ENCODE peak calls at places on chromosomes 1 and 21, in six cellular contexts. One of them, this sample, is unnamed.

GRCh38 chr1:205504311-205505075 is at the start of gene CDK18:
- DNase-seq in GM12878: no peak
- DNase-seq in HCT116: peak; percentile 73
- DNase-seq in H1: peak; percentile 69
- DNase-seq in Panc1: no peak
- DNase-seq in SK-N-SH: peak; percentile 88
- DNase-seq in this sample: peak; percentile 71

GRCh38 chr1:241412646-241413045 is 55.6 kb upstream of the RGS7 start:
- DNase-seq in HCT116: no peak
- DNase-seq in SK-N-SH: no peak
- DNase-seq in GM12878: no peak
- DNase-seq in H1: no peak
- DNase-seq in Panc1: no peak
- DNase-seq in this sample: no peak

GRCh38 chr1:178530037-178530402 is 17.1 kb downstream of the TEX35 start:
- DNase-seq in H1: no peak
- DNase-seq in Panc1: no peak
- DNase-seq in SK-N-SH: peak; percentile 45
- DNase-seq in GM12878: no peak
- DNase-seq in HCT116: peak; percentile 76
- DNase-seq in this sample: no peak

GRCh38 chr21:38712076-38712475 is 93.7 kb upstream of the ETS2 start:
- DNase-seq in HCT116: peak; percentile 31
- DNase-seq in GM12878: no peak
- DNase-seq in H1: peak; percentile 43
- DNase-seq in SK-N-SH: peak; percentile 36
- DNase-seq in Panc1: peak; percentile 30
- DNase-seq in this sample: no peak

GRCh38 chr1:201511925-201512539 is 5.1 kb upstream of the CSRP1 start:
- DNase-seq in Panc1: no peak
- DNase-seq in H1: no peak
- DNase-seq in HCT116: no peak
- DNase-seq in SK-N-SH: peak; percentile 44
- DNase-seq in GM12878: peak; percentile 35
- DNase-seq in this sample: peak; percentile 37

GRCh38 chr1:202615501-202616354 is 94.5 kb downstream of the SYT2 start:
- DNase-seq in Panc1: no peak
- DNase-seq in GM12878: peak; percentile 70
- DNase-seq in HCT116: no peak
- DNase-seq in SK-N-SH: peak; percentile 34
- DNase-seq in H1: no peak
- DNase-seq in this sample: no peak

GRCh38 chr1:196407358-196408041 is 200.7 kb downstream of the KCNT2 start:
- DNase-seq in H1: no peak
- DNase-seq in HCT116: no peak
- DNase-seq in Panc1: no peak
- DNase-seq in SK-N-SH: no peak
- DNase-seq in GM12878: no peak
- DNase-seq in this sample: no peak

GRCh38 chr1:40974945-40975344 is 4.6 kb upstream of the CTPS1 start:
- DNase-seq in HCT116: no peak
- DNase-seq in Panc1: no peak
- DNase-seq in SK-N-SH: no peak
- DNase-seq in GM12878: no peak
- DNase-seq in H1: no peak
- DNase-seq in this sample: peak; percentile 66

GRCh38 chr1:94672934-94673333 is 131.4 kb upstream of the F3 start:
- DNase-seq in Panc1: no peak
- DNase-seq in GM12878: no peak
- DNase-seq in H1: no peak
- DNase-seq in HCT116: no peak
- DNase-seq in SK-N-SH: no peak
- DNase-seq in this sample: no peak

GRCh38 chr1:37841652-37842051 is 17.7 kb downstream of the MTF1 start:
- DNase-seq in Panc1: no peak
- DNase-seq in H1: no peak
- DNase-seq in SK-N-SH: no peak
- DNase-seq in GM12878: no peak
- DNase-seq in HCT116: no peak
- DNase-seq in this sample: no peak

GRCh38 chr1:57770772-57771171 is 346.9 kb upstream of the DAB1 start:
- DNase-seq in HCT116: no peak
- DNase-seq in SK-N-SH: no peak
- DNase-seq in Panc1: no peak
- DNase-seq in H1: no peak
- DNase-seq in GM12878: no peak
- DNase-seq in this sample: no peak

GRCh38 chr1:219542828-219543518 is 69.9 kb downstream of the ZC3H11B start:
- DNase-seq in Panc1: no peak
- DNase-seq in GM12878: no peak
- DNase-seq in H1: no peak
- DNase-seq in SK-N-SH: no peak
- DNase-seq in HCT116: no peak
- DNase-seq in this sample: no peak

GRCh38 chr1:35561297-35561971 is 3.8 kb downstream of the NCDN start:
- DNase-seq in HCT116: no peak
- DNase-seq in GM12878: no peak
- DNase-seq in SK-N-SH: peak; percentile 7
- DNase-seq in Panc1: no peak
- DNase-seq in H1: no peak
- DNase-seq in this sample: no peak

GRCh38 chr1:35558374-35559316 is 1.0 kb downstream of the NCDN start:
- DNase-seq in Panc1: no peak
- DNase-seq in GM12878: no peak
- DNase-seq in SK-N-SH: peak; percentile 82
- DNase-seq in H1: no peak
- DNase-seq in HCT116: no peak
- DNase-seq in this sample: peak; percentile 55

GRCh38 chr1:35560256-35561225 is 2.9 kb downstream of the NCDN start:
- DNase-seq in SK-N-SH: no peak
- DNase-seq in Panc1: no peak
- DNase-seq in H1: no peak
- DNase-seq in HCT116: no peak
- DNase-seq in GM12878: no peak
- DNase-seq in this sample: no peak

GRCh38 chr1:35557611-35558373 is at the start of gene NCDN:
- DNase-seq in HCT116: peak; percentile 93
- DNase-seq in SK-N-SH: peak; percentile 96
- DNase-seq in Panc1: peak; percentile 81
- DNase-seq in H1: peak; percentile 95
- DNase-seq in GM12878: peak; percentile 85
- DNase-seq in this sample: peak; percentile 99

GRCh38 chr1:35559317-35559944 is 1.8 kb downstream of the NCDN start:
- DNase-seq in GM12878: no peak
- DNase-seq in HCT116: no peak
- DNase-seq in H1: no peak
- DNase-seq in Panc1: no peak
- DNase-seq in SK-N-SH: no peak
- DNase-seq in this sample: peak; percentile 28
- TF ChIP-seq SIN3A in GM12878: no peak
- TF ChIP-seq SIN3A in HCT116: no peak
- TF ChIP-seq SIN3A in H1: no peak
- TF ChIP-seq SIN3A in Panc1: no peak
- TF ChIP-seq SIN3A in SK-N-SH: no peak
- TF ChIP-seq SIN3A in this sample: no peak

DNA sequence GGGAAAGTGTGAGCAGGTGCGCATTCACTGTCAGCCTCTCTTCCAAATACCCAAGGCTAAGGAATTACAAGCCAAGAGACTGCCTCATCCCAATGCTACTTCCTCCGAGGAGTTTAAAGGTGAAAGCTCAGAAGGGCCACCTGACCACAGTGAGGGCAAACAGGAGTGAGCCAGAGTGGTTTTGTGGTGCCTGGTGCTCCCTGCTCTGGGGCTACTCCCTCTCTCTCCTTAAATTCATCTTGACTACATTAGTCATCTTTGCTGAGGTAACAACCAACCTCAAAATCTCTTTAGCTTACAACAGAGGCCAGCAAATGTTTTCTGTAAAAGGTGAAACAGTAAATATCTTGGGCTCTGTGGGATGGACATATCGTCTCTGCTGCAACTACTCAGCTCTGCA is 14.2 kb upstream of the ZBTB8A start:
- DNase-seq in H1: no peak
- DNase-seq in Panc1: no peak
- DNase-seq in HCT116: no peak
- DNase-seq in SK-N-SH: no peak
- DNase-seq in GM12878: no peak
- DNase-seq in this sample: no peak
- TF ChIP-seq SIN3A in H1: no peak
- TF ChIP-seq SIN3A in Panc1: no peak
- TF ChIP-seq SIN3A in HCT116: no peak
- TF ChIP-seq SIN3A in SK-N-SH: no peak
- TF ChIP-seq SIN3A in GM12878: no peak
- TF ChIP-seq SIN3A in this sample: no peak

GRCh38 chr1:77824083-77824482 is 44.6 kb downstream of the MIGA1 start:
- DNase-seq in GM12878: no peak
- DNase-seq in HCT116: peak; percentile 12
- DNase-seq in Panc1: no peak
- DNase-seq in SK-N-SH: no peak
- DNase-seq in H1: no peak
- DNase-seq in this sample: no peak

GRCh38 chr1:77825356-77825709 is 45.9 kb downstream of the MIGA1 start:
- DNase-seq in GM12878: peak; percentile 1
- DNase-seq in HCT116: peak; percentile 38
- DNase-seq in H1: no peak
- DNase-seq in Panc1: peak; percentile 57
- DNase-seq in SK-N-SH: no peak
- DNase-seq in this sample: no peak

GRCh38 chr1:77820121-77820520 is 40.7 kb downstream of the MIGA1 start:
- DNase-seq in Panc1: no peak
- DNase-seq in HCT116: no peak
- DNase-seq in SK-N-SH: no peak
- DNase-seq in H1: no peak
- DNase-seq in GM12878: no peak
- DNase-seq in this sample: no peak

GRCh38 chr1:77828098-77828497 is 48.6 kb downstream of the MIGA1 start:
- DNase-seq in H1: no peak
- DNase-seq in GM12878: no peak
- DNase-seq in Panc1: no peak
- DNase-seq in SK-N-SH: no peak
- DNase-seq in HCT116: no peak
- DNase-seq in this sample: no peak

DNA sequence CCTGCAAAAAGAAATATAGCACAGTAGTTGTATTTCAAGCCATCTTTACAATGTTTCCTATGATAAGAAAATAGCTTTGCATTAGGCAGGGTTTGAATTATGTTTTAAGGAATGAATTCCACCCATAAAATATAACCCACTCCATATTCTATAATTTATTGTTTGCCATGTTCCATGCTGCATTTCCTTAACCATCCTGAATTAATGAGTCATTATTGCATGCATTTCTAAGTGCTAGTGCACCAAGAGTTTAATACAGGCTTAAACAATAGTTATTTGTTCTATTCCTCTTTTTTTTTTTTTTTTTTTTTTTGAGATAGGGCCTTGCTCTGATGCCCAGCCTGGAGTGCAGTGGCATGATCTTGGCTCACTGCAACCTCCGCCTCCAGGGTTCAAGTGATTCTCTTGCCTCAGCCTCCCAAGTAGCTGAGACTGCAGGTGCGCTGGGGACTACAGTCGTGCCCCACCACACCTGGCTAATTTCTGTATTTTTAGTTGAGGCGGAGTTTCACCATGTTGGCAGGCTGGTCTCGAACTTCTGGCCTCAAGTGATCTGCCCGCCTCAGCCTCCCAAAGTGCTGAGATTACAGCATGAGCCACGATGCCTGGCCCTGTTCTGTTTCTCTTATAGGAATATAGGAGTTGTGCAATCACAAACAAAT is 45.4 kb downstream of the MIGA1 start:
- DNase-seq in HCT116: no peak
- DNase-seq in GM12878: no peak
- DNase-seq in SK-N-SH: no peak
- DNase-seq in H1: no peak
- DNase-seq in Panc1: no peak
- DNase-seq in this sample: no peak
- TF ChIP-seq SIN3A in HCT116: no peak
- TF ChIP-seq SIN3A in GM12878: no peak
- TF ChIP-seq SIN3A in SK-N-SH: no peak
- TF ChIP-seq SIN3A in H1: no peak
- TF ChIP-seq SIN3A in Panc1: no peak
- TF ChIP-seq SIN3A in this sample: no peak

GRCh38 chr1:217087981-217088380 is 364.8 kb upstream of the ESRRG start:
- DNase-seq in SK-N-SH: no peak
- DNase-seq in Panc1: no peak
- DNase-seq in HCT116: no peak
- DNase-seq in GM12878: no peak
- DNase-seq in H1: no peak
- DNase-seq in this sample: no peak
- TF ChIP-seq SIN3A in SK-N-SH: no peak
- TF ChIP-seq SIN3A in Panc1: no peak
- TF ChIP-seq SIN3A in HCT116: no peak
- TF ChIP-seq SIN3A in GM12878: no peak
- TF ChIP-seq SIN3A in H1: no peak
- TF ChIP-seq SIN3A in this sample: no peak

GRCh38 chr1:74396462-74396861 is 115.9 kb downstream of the LRRC53 start:
- DNase-seq in Panc1: no peak
- DNase-seq in H1: no peak
- DNase-seq in SK-N-SH: no peak
- DNase-seq in HCT116: no peak
- DNase-seq in GM12878: no peak
- DNase-seq in this sample: no peak

GRCh38 chr1:74396942-74397341 is 115.5 kb downstream of the LRRC53 start:
- DNase-seq in Panc1: no peak
- DNase-seq in SK-N-SH: no peak
- DNase-seq in H1: no peak
- DNase-seq in HCT116: no peak
- DNase-seq in GM12878: no peak
- DNase-seq in this sample: no peak

GRCh38 chr1:74392848-74393247 is 119.6 kb downstream of the LRRC53 start:
- DNase-seq in SK-N-SH: peak; percentile 66
- DNase-seq in H1: no peak
- DNase-seq in GM12878: no peak
- DNase-seq in Panc1: no peak
- DNase-seq in HCT116: no peak
- DNase-seq in this sample: no peak

GRCh38 chr1:74392186-74392585 is 120.2 kb downstream of the LRRC53 start:
- DNase-seq in HCT116: no peak
- DNase-seq in SK-N-SH: no peak
- DNase-seq in H1: no peak
- DNase-seq in Panc1: no peak
- DNase-seq in GM12878: no peak
- DNase-seq in this sample: no peak

GRCh38 chr1:74395492-74395891 is 116.9 kb downstream of the LRRC53 start:
- DNase-seq in SK-N-SH: no peak
- DNase-seq in GM12878: no peak
- DNase-seq in HCT116: no peak
- DNase-seq in H1: no peak
- DNase-seq in Panc1: no peak
- DNase-seq in this sample: no peak
- TF ChIP-seq SIN3A in SK-N-SH: no peak
- TF ChIP-seq SIN3A in GM12878: no peak
- TF ChIP-seq SIN3A in HCT116: no peak
- TF ChIP-seq SIN3A in H1: no peak
- TF ChIP-seq SIN3A in Panc1: no peak
- TF ChIP-seq SIN3A in this sample: no peak

This sample was measured in K562.